ENCODE peak calls at places on chromosomes 6 and 20, in eight cellular contexts. P, Y, Q, I, J, T, X and A are unnamed samples.

GRCh38 chr6:165653196-165653595 is 9.8 kb downstream of the PDE10A start:
- DNase-seq in P (no peak), Y (no peak), Q (no peak), I (peak; percentile 44), J (no peak), T (no peak), X (no peak), A (peak; percentile 65)

GRCh38 chr6:44925100-44925739 is 402.9 kb upstream of the RUNX2 start:
- DNase-seq in P (peak; percentile 28), Y (no peak), Q (no peak), I (peak; percentile 71), J (peak; percentile 56), T (peak; percentile 46), X (peak; percentile 25), A (no peak)

GRCh38 chr6:168101201-168102092 is 22.4 kb upstream of the FRMD1 start:
- DNase-seq in P (no peak), Y (peak; percentile 46), Q (no peak), I (no peak), J (no peak), T (no peak), X (no peak), A (no peak)

GRCh38 chr6:170134077-170135040 is 156.5 kb downstream of the DLL1 start:
- DNase-seq in P (no peak), Y (no peak), Q (no peak), I (no peak), J (no peak), T (peak; percentile 67), X (no peak), A (no peak)

GRCh38 chr6:141050470-141050869 is 1082.3 kb upstream of the GJE1 start:
- DNase-seq in P (no peak), Y (no peak), Q (no peak), I (peak; percentile 40), J (no peak), T (peak; percentile 93), X (no peak), A (no peak)

GRCh38 chr20:51961964-51962761 is 159.8 kb upstream of the SALL4 start:
- DNase-seq in P (no peak), Y (no peak), Q (no peak), I (no peak), J (no peak), T (no peak), X (no peak), A (no peak)

GRCh38 chr6:169566319-169566718 is 135.5 kb downstream of the WDR27 start:
- DNase-seq in P (no peak), Y (no peak), Q (no peak), I (no peak), J (no peak), T (no peak), X (no peak), A (no peak)

GRCh38 chr6:36686668-36687513 is 8.4 kb downstream of the CDKN1A start:
- DNase-seq in P (no peak), Y (no peak), Q (no peak), I (no peak), J (no peak), T (no peak), X (no peak), A (no peak)

GRCh38 chr6:130466052-130466743 is 100.4 kb downstream of the TMEM200A start:
- DNase-seq in P (no peak), Y (no peak), Q (no peak), I (peak; percentile 44), J (peak; percentile 28), T (no peak), X (no peak), A (no peak)

GRCh38 chr6:158000530-158001307 is 19.1 kb downstream of the SYNJ2 start:
- DNase-seq in P (no peak), Y (no peak), Q (no peak), I (no peak), J (no peak), T (no peak), X (no peak), A (no peak)

GRCh38 chr20:57760698-57761412 is 51.0 kb upstream of the PMEPA1 start:
- DNase-seq in P (no peak), Y (no peak), Q (no peak), I (no peak), J (no peak), T (no peak), X (no peak), A (no peak)

GRCh38 chr6:137903933-137904821 is 37.1 kb downstream of the TNFAIP3 start:
- DNase-seq in P (no peak), Y (no peak), Q (no peak), I (peak; percentile 72), J (no peak), T (no peak), X (peak; percentile 11), A (no peak)

GRCh38 chr6:34834789-34835518 is 43.1 kb downstream of the BLTP3A start:
- DNase-seq in P (no peak), Y (no peak), Q (no peak), I (peak; percentile 30), J (no peak), T (peak; percentile 46), X (peak; percentile 2), A (no peak)

GRCh38 chr6:53464942-53465460 is 79.9 kb downstream of the GCLC start:
- DNase-seq in P (no peak), Y (no peak), Q (peak; percentile 92), I (no peak), J (no peak), T (peak; percentile 71), X (no peak), A (no peak)

GRCh38 chr20:43357352-43357751 is 100.3 kb upstream of the SRSF6 start:
- DNase-seq in P (no peak), Y (no peak), Q (no peak), I (no peak), J (no peak), T (no peak), X (no peak), A (no peak)

GRCh38 chr20:62772103-62772611 is 24.1 kb upstream of the MRGBP start:
- DNase-seq in P (no peak), Y (peak; percentile 32), Q (no peak), I (no peak), J (no peak), T (no peak), X (no peak), A (no peak)

DNA sequence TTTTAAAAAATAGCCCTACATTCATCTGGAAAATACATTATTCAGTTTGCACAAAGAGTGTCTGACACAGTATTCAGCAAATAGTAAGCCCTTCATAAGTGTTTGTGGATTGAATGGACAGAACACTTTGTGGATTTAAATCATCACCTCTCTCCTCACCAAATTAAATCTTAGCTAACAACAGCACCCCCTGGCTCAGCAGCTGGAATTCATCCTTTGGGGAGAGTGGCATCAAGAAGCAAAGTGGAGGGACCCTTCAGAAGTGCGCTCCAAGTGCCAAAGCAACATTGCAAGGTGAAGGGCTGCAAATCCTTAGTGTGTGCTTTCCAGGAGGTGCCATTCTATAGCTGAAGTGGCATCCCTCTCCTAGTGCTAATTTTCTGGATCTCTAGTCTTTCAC is 891.9 kb downstream of the C6orf118 start:
- DNase-seq in P (no peak), Y (no peak), Q (no peak), I (no peak), J (no peak), T (no peak), X (no peak), A (no peak)
- TF ChIP-seq CTCF in P (no peak), Y (no peak), Q (no peak), I (no peak), J (no peak), T (peak; percentile 1), X (no peak), A (no peak)

GRCh38 chr6:1986454-1987243 is 258.8 kb downstream of the GMDS start:
- DNase-seq in P (no peak), Y (no peak), Q (no peak), I (peak; percentile 39), J (peak; percentile 31), T (peak; percentile 13), X (no peak), A (no peak)
- H3K4me3 ChIP-seq in P (no peak overlapping the region), Y (no peak overlapping the region), Q (no peak overlapping the region), I (no peak overlapping the region), J (no peak overlapping the region), T (no peak overlapping the region), X (no peak overlapping the region), A (no peak overlapping the region)

DNA sequence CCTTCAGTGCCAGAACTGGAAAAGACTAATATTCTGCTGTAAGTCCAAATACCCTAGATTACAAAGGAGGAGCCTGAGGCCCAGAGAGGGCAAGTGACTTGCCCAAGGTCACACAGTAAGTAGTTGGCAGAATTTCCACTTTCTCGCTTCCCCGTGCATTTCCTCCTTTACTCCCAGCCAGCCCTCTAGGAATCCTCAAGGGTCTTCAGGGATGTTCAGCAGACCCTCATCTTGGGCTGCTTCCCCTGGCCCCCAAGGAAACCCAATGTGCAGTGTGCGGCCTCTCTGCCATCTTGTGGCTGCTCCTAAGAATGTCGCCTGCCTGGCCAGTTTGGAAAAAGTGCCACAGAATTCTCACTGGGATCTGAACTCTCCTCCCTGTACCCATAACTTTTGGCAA is 217.7 kb upstream of the LRFN2 start:
- DNase-seq in P (no peak), Y (no peak), Q (no peak), I (no peak), J (no peak), T (no peak), X (no peak), A (no peak)
- TF ChIP-seq CTCF in P (peak; percentile 59), Y (no peak), Q (no peak), I (no peak), J (peak; percentile 40), T (no peak), X (no peak), A (peak; percentile 12)

GRCh38 chr6:40588070-40588384 is 863 bp upstream of the LRFN2 start:
- DNase-seq in P (no peak), Y (no peak), Q (no peak), I (no peak), J (no peak), T (no peak), X (no peak), A (no peak)

GRCh38 chr6:40585661-40586269 is 1.4 kb downstream of the LRFN2 start:
- DNase-seq in P (peak; percentile 92), Y (no peak), Q (no peak), I (no peak), J (no peak), T (no peak), X (no peak), A (no peak)

GRCh38 chr6:40587240-40588069 is at the start of gene LRFN2:
- DNase-seq in P (peak; percentile 93), Y (peak; percentile 75), Q (peak; percentile 43), I (peak; percentile 69), J (peak; percentile 49), T (peak; percentile 74), X (peak; percentile 76), A (peak; percentile 15)

GRCh38 chr6:40586369-40586768 is 795 bp downstream of the LRFN2 start:
- DNase-seq in P (peak; percentile 37), Y (no peak), Q (no peak), I (no peak), J (no peak), T (no peak), X (no peak), A (no peak)

DNA sequence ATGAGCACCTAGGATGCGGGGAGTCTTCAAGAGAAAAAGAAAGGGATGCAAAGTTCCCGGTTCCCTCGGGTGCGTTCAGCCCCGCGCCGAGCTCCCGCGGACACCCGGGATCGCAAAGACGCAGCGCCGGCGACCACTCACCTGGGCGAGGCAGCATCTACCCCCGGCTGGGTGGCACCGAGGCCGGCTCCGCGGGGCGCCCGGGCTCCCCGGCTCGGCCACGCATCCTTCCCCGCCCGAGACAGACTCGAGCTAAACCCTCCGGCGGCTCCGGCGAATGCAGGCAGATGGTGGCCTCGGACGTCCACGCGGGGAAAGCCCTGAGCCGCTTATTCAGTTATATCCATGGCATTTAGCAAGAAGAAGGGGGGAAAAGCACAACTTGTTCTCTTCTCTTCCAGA is 363 bp downstream of the LRFN2 start:
- DNase-seq in P (peak; percentile 46), Y (no peak), Q (no peak), I (peak; percentile 1), J (no peak), T (peak; percentile 2), X (no peak), A (no peak)
- H3K4me3 ChIP-seq in P (peak overlapping the region; percentile 90), Y (no peak overlapping the region), Q (peak overlapping the region; percentile 50), I (peak overlapping the region; percentile 53), J (no peak overlapping the region), T (no peak overlapping the region), X (peak overlapping the region; percentile 60), A (peak overlapping the region; percentile 36)